ENCODE peak calls at places on chromosomes 2 and 18, in five cellular contexts. V, B, A, M and H are unnamed samples.

GRCh38 chr2:238141541-238142318 is 3.3 kb downstream of the KLHL30 start:
- DNase-seq in V (no peak), B (peak; percentile 42), A (peak; percentile 70), M (no peak), H (no peak)

GRCh38 chr18:32530947-32531651 is 60.4 kb upstream of the GAREM1 start:
- DNase-seq in V (no peak), B (peak; percentile 59), A (no peak), M (no peak), H (peak; percentile 41)

GRCh38 chr2:165698621-165698946 is 95.5 kb downstream of the GALNT3 start:
- DNase-seq in V (no peak), B (no peak), A (no peak), M (peak; percentile 27), H (peak; percentile 76)

GRCh38 chr2:10359246-10359645 is 56.5 kb downstream of the HPCAL1 start:
- DNase-seq in V (no peak), B (no peak), A (no peak), M (no peak), H (no peak)

GRCh38 chr2:63364866-63365265 is 223.4 kb downstream of the WDPCP start:
- DNase-seq in V (no peak), B (no peak), A (no peak), M (no peak), H (no peak)

GRCh38 chr18:13268035-13268700 is 49.6 kb downstream of the LDLRAD4 start:
- DNase-seq in V (no peak), B (no peak), A (no peak), M (no peak), H (peak; percentile 92)

GRCh38 chr2:8307779-8308178 is 374.1 kb upstream of the ID2 start:
- DNase-seq in V (no peak), B (peak; percentile 19), A (no peak), M (no peak), H (peak; percentile 10)

GRCh38 chr2:196137271-196137670 is 34.1 kb downstream of the STK17B start:
- DNase-seq in V (no peak), B (no peak), A (no peak), M (no peak), H (no peak)

GRCh38 chr18:9878783-9879242 is 7.0 kb upstream of the TXNDC2 start:
- DNase-seq in V (no peak), B (no peak), A (no peak), M (no peak), H (no peak)